ENCODE peak calls at places on chromosomes 2 and 18, in eight cellular contexts. O is T-helper 2 cell; V is T-helper 1 cell; F is ELR; M is MCF 10A; K is fibroblast of lung; J is effector memory CD8-positive, alpha-beta T cell; L is LoVo. U is an unnamed sample.

GRCh38 chr18:13553449-13553848 is 172.9 kb downstream of the FAM210A start:
- DNase-seq in O (no peak), V (no peak), F (no peak), M (no peak), K (no peak), J (no peak), L (no peak), U (no peak)

GRCh38 chr2:45241061-45241561 is 231.9 kb upstream of the SIX2 start:
- DNase-seq in O (no peak), V (no peak), F (peak), M (no peak), K (peak), J (no peak), L (peak), U (no peak)

GRCh38 chr2:16614314-16614860 is 51.2 kb downstream of the CYRIA start:
- DNase-seq in O (no peak), V (no peak), F (no peak), M (no peak), K (peak), J (no peak), L (no peak), U (no peak)

GRCh38 chr2:69214898-69215297 is 172.1 kb downstream of the GFPT1 start:
- DNase-seq in O (no peak), V (no peak), F (peak), M (peak), K (peak), J (no peak), L (no peak), U (no peak)

GRCh38 chr2:133363884-133364283 is 204.4 kb downstream of the NCKAP5 start:
- DNase-seq in O (no peak), V (no peak), F (no peak), M (no peak), K (no peak), J (no peak), L (no peak), U (no peak)

GRCh38 chr2:176269319-176270099 is at the start of gene MTX2:
- DNase-seq in O (peak), V (peak), F (peak), M (peak), K (peak), J (peak), L (peak), U (peak)

GRCh38 chr18:2917255-2918047 is 70.6 kb downstream of the EMILIN2 start:
- DNase-seq in O (no peak), V (no peak), F (no peak), M (no peak), K (no peak), J (no peak), L (no peak), U (no peak)

GRCh38 chr2:109660046-109660860 is 46.1 kb downstream of the SOWAHC start:
- DNase-seq in O (no peak), V (no peak), F (no peak), M (peak), K (no peak), J (no peak), L (no peak), U (no peak)

GRCh38 chr2:121505005-121505404 is 25.7 kb upstream of the RNU4ATAC start:
- DNase-seq in O (no peak), V (no peak), F (peak), M (peak), K (peak), J (no peak), L (peak), U (no peak)

GRCh38 chr18:59696311-59697235 is 650 bp downstream of the CCBE1 start:
- DNase-seq in O (no peak), V (peak), F (peak), M (peak), K (peak), J (no peak), L (no peak), U (no peak)